ENCODE peak calls at places on chromosome 21, in eight cellular contexts. U is RWPE1, J is right atrium auricular region, W is nephron progenitor cell, F is transverse colon, P is cardiac fibroblast, M is endodermal cell, A is heart left ventricle. I is an unnamed sample.

GRCh38 chr21:39681257-39681656 is 63.7 kb upstream of the IGSF5 start:
- DNase-seq in U (no peak), J (no peak), W (no peak), F (no peak), P (peak; percentile 1), M (no peak), A (no peak), I (no peak)

GRCh38 chr21:29164330-29164942 is 34.0 kb downstream of the MAP3K7CL start:
- DNase-seq in U (peak; percentile 55), J (no peak), W (no peak), F (no peak), P (peak; percentile 95), M (no peak), A (no peak), I (no peak)

GRCh38 chr21:15063081-15063820 is 1.5 kb downstream of the NRIP1 start:
- DNase-seq in U (peak; percentile 33), J (no peak), W (no peak), F (no peak), P (peak; percentile 49), M (peak; percentile 58), A (no peak), I (no peak)

GRCh38 chr21:36288651-36289243 is 31.2 kb upstream of the MORC3 start:
- DNase-seq in U (no peak), J (no peak), W (no peak), F (no peak), P (no peak), M (no peak), A (no peak), I (no peak)

GRCh38 chr21:43196789-43197188 is 28.0 kb downstream of the CRYAA start:
- DNase-seq in U (peak; percentile 85), J (no peak), W (no peak), F (peak; percentile 75), P (peak; percentile 46), M (peak; percentile 29), A (no peak), I (peak; percentile 49)

GRCh38 chr21:39525129-39525528 is 73.4 kb downstream of the SH3BGR start:
- DNase-seq in U (no peak), J (no peak), W (no peak), F (no peak), P (no peak), M (no peak), A (peak; percentile 49), I (no peak)

GRCh38 chr21:44751799-44752636 is 40.6 kb upstream of the TSPEAR start:
- DNase-seq in U (no peak), J (no peak), W (no peak), F (no peak), P (no peak), M (no peak), A (no peak), I (no peak)

GRCh38 chr21:35925497-35925896 is 134.8 kb downstream of the SETD4 start:
- DNase-seq in U (peak; percentile 16), J (no peak), W (peak; percentile 8), F (no peak), P (peak; percentile 37), M (no peak), A (no peak), I (no peak)

GRCh38 chr21:34762761-34763160 is 94.0 kb downstream of the CLIC6 start:
- DNase-seq in U (no peak), J (no peak), W (no peak), F (no peak), P (peak; percentile 16), M (no peak), A (no peak), I (no peak)
- TF ChIP-seq CTCF in U (no peak), J (no peak), W (no peak), F (no peak), P (no peak), M (peak; percentile 45), A (no peak), I (no peak)

DNA sequence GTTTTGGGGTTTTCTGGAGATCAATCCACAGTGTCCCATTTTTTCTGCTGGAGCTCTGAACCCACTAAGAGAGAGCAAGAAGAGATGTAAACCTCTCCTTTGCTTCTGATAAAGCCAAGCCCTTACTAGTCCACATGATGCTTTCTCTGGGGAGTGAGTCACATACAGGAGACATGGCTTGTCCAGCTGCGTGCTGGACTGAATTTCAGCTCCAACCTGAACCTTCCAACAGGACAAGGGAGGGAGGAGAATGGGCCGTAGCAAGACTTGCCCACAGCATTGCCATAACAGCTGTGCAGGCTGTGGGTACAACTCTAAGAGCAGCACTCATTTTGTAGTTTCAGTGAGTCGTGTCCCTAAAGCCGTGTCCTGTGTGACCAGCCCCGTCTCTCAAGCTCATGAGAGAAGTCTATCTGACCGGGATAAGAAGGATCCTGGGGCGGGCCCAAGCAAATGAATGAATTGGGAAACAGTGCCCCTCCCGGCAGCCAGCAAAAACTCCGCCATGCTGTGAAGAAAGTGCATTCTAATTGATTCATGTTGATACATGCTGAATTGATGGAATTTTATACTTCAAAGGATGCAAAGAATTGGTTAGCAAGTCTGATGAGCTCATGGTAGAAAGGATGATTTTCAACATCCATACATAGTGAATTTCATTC is 195.2 kb downstream of the GABPA start:
- DNase-seq in U (peak; percentile 56), J (no peak), W (no peak), F (no peak), P (peak; percentile 74), M (no peak), A (no peak), I (no peak)
- TF ChIP-seq CTCF in U (peak; percentile 10), J (no peak), W (no peak), F (no peak), P (peak; percentile 12), M (no peak), A (peak; percentile 15), I (no peak)

GRCh38 chr21:46294647-46295176 is 8.6 kb downstream of the YBEY start:
- DNase-seq in U (no peak), J (no peak), W (no peak), F (no peak), P (peak; percentile 76), M (peak; percentile 60), A (peak; percentile 58), I (no peak)

GRCh38 chr21:46295996-46296752 is 10.0 kb downstream of the YBEY start:
- DNase-seq in U (no peak), J (peak; percentile 94), W (no peak), F (peak; percentile 70), P (peak; percentile 93), M (peak; percentile 73), A (peak; percentile 93), I (peak; percentile 84)

GRCh38 chr21:46297311-46298082 is 11.4 kb downstream of the YBEY start:
- DNase-seq in U (no peak), J (no peak), W (no peak), F (no peak), P (no peak), M (peak; percentile 66), A (peak; percentile 58), I (no peak)

GRCh38 chr21:46298083-46298412 is 11.9 kb downstream of the YBEY start:
- DNase-seq in U (no peak), J (no peak), W (no peak), F (no peak), P (peak; percentile 47), M (no peak), A (no peak), I (no peak)

GRCh38 chr21:46295177-46295711 is 9.1 kb downstream of the YBEY start:
- DNase-seq in U (no peak), J (no peak), W (no peak), F (no peak), P (peak; percentile 69), M (peak; percentile 73), A (peak; percentile 80), I (no peak)
- TF ChIP-seq CTCF in U (no peak), J (no peak), W (no peak), F (no peak), P (no peak), M (no peak), A (no peak), I (no peak)

DNA sequence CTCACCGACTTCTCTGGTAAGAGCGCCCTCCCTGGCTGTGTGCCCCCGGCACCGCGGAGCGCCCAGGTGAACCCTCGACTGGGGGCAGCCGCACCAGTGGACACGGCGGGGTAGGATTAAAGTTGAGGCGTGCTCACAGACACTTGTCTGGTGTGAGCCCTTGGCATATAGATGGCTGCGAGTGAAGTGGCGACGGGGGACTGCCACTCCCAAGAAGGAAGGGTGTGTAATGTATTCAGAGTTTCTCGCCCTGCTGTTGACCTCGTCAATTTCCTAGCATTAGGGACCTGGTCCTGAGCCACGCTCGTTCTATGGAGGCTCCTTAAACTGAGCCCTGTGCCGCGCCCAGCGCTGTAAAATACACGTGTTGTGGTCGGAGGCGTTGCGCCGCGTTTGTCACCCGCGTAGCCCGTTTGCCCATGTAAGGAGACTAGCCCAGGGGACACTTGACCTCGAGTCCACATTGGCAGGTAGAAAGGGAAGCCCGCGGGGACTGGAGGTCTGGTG is 545 bp downstream of the EVA1C start:
- DNase-seq in U (no peak), J (peak; percentile 79), W (peak; percentile 8), F (peak; percentile 86), P (peak; percentile 32), M (no peak), A (peak; percentile 61), I (peak; percentile 85)
- TF ChIP-seq CTCF in U (no peak), J (no peak), W (no peak), F (no peak), P (no peak), M (peak; percentile 47), A (peak; percentile 20), I (no peak)

I was measured in coronary artery.